ENCODE peak calls at places on chromosomes 13 and 19, in seven cellular contexts. J is stimulated activated CD8-positive, alpha-beta memory T cell treated with anti-CD3 and anti-CD28 coated beads, Interleukin-15, amount 100 ng/mL, for 4 hours; S is stimulated activated effector memory CD8-positive, alpha-beta T cell treated with anti-CD3 and anti-CD28 coated beads, Interleukin-12 subunit alpha, Interleukin-12 subunit beta, amount 100 ng/mL, for 72 hours; E is breast epithelium; B is HuH-7; Z is CD8-positive, alpha-beta T cell; I is COR-L47. N is an unnamed sample.

GRCh38 chr19:13610042-13610691 is 103.9 kb upstream of the CACNA1A start:
- DNase-seq in S (no peak), E (no peak), J (no peak), B (no peak), I (peak), Z (no peak), N (no peak)

GRCh38 chr19:49129238-49129583 is 9.9 kb downstream of the PPFIA3 start:
- DNase-seq in Z (no peak), J (no peak), S (no peak), B (peak), I (no peak), E (no peak), N (no peak)

GRCh38 chr13:32045963-32046785 is 14.6 kb downstream of the FRY start:
- DNase-seq in S (no peak), I (no peak), E (no peak), B (peak), J (no peak), Z (no peak), N (no peak)

GRCh38 chr19:1171755-1172352 is 2.2 kb downstream of the SBNO2 start:
- DNase-seq in J (no peak), B (no peak), Z (no peak), I (peak), E (no peak), S (no peak), N (no peak)

GRCh38 chr13:90545070-90545840 is 802.2 kb upstream of the MIR17HG start:
- DNase-seq in E (no peak), J (no peak), S (no peak), Z (no peak), I (no peak), B (no peak), N (no peak)

GRCh38 chr19:4114181-4114580 is 9.7 kb downstream of the MAP2K2 start:
- DNase-seq in I (no peak), Z (no peak), S (no peak), E (no peak), B (no peak), J (no peak), N (no peak)

GRCh38 chr13:48125794-48126228 is 30.9 kb upstream of the MED4 start:
- DNase-seq in S (no peak), Z (no peak), I (no peak), E (peak), B (no peak), J (no peak), N (no peak)

GRCh38 chr13:50592412-50593145 is 250.9 kb downstream of the DLEU7 start:
- DNase-seq in B (no peak), I (no peak), E (no peak), Z (no peak), J (no peak), S (no peak), N (no peak)